ENCODE peak calls at places on chromosome 19, in six cellular contexts. Y, F, V, M, P and W are unnamed samples.

GRCh38 chr19:54114340-54114826 is 1.1 kb downstream of the TFPT start:
- DNase-seq in P (peak; percentile 45), F (peak; percentile 64), Y (peak; percentile 62), M (peak; percentile 52), V (peak; percentile 29), W (peak; percentile 64)

GRCh38 chr19:29294343-29294811 is 81.4 kb upstream of the UQCRFS1 start:
- DNase-seq in V (no peak), F (no peak), M (no peak), P (no peak), Y (no peak), W (no peak)

GRCh38 chr19:42378225-42378929 is 11.7 kb downstream of the CNFN start:
- DNase-seq in Y (no peak), F (no peak), P (peak; percentile 54), V (no peak), M (no peak), W (no peak)

GRCh38 chr19:18251587-18252369 is 22.5 kb downstream of the IQCN start:
- DNase-seq in Y (peak; percentile 74), F (peak; percentile 87), P (peak; percentile 79), V (peak; percentile 78), M (peak; percentile 86), W (peak; percentile 90)

GRCh38 chr19:10701955-10702307 is 692 bp downstream of the QTRT1 start:
- DNase-seq in Y (peak; percentile 66), P (peak; percentile 46), M (peak; percentile 82), F (peak; percentile 32), V (peak; percentile 83), W (peak; percentile 75)

GRCh38 chr19:36436531-36436930 is 18.1 kb upstream of the ZFP82 start:
- DNase-seq in F (peak; percentile 3), Y (peak; percentile 39), P (no peak), M (no peak), V (peak; percentile 4), W (peak; percentile 77)

GRCh38 chr19:4228765-4229178 is 551 bp upstream of the EBI3 start:
- DNase-seq in P (no peak), F (no peak), Y (no peak), V (no peak), M (no peak), W (no peak)

GRCh38 chr19:52664461-52664860 is 26.3 kb upstream of the ZNF83 start:
- DNase-seq in P (no peak), M (peak; percentile 15), F (no peak), Y (no peak), V (peak; percentile 57), W (peak; percentile 39)

GRCh38 chr19:38455031-38455430 is 21.5 kb downstream of the RYR1 start:
- DNase-seq in Y (peak; percentile 14), M (no peak), V (peak; percentile 83), F (peak; percentile 26), P (peak; percentile 52), W (peak; percentile 68)

GRCh38 chr19:28021316-28022185 is 1191.4 kb downstream of the UQCRFS1 start:
- DNase-seq in Y (no peak), V (no peak), M (no peak), F (no peak), P (no peak), W (no peak)

GRCh38 chr19:43534811-43535761 is 2.1 kb downstream of the ZNF575 start:
- DNase-seq in Y (peak; percentile 31), V (peak; percentile 92), F (peak; percentile 17), M (peak; percentile 60), P (peak; percentile 75), W (peak; percentile 95)

GRCh38 chr19:409515-410242 is 732 bp upstream of the C2CD4C start:
- DNase-seq in M (peak; percentile 74), P (no peak), F (no peak), Y (peak; percentile 23), V (no peak), W (peak; percentile 57)

GRCh38 chr19:13847033-13847899 is 29.7 kb upstream of the NANOS3 start:
- DNase-seq in Y (peak; percentile 70), F (peak; percentile 94), V (peak; percentile 97), M (peak; percentile 91), P (peak; percentile 98), W (peak; percentile 97)

GRCh38 chr19:48190288-48191284 is 20.1 kb downstream of the ZSWIM9 start:
- DNase-seq in V (peak; percentile 81), P (peak; percentile 83), M (no peak), Y (peak; percentile 90), F (peak; percentile 97), W (peak; percentile 98)

GRCh38 chr19:41299755-41300089 is 10.2 kb upstream of the CCDC97 start:
- DNase-seq in M (no peak), Y (no peak), P (peak; percentile 64), F (no peak), V (no peak), W (no peak)

GRCh38 chr19:13896227-13896626 is 9.7 kb downstream of the BRME1 start:
- DNase-seq in P (no peak), F (no peak), V (no peak), M (no peak), Y (no peak), W (no peak)

GRCh38 chr19:17026706-17027427 is at the start of gene CPAMD8:
- DNase-seq in M (peak; percentile 59), Y (no peak), V (peak; percentile 70), P (peak; percentile 43), F (no peak), W (peak; percentile 69)

GRCh38 chr19:56333506-56333905 is 18.9 kb upstream of the ZSCAN5A start:
- DNase-seq in P (peak; percentile 77), F (peak; percentile 87), Y (peak; percentile 61), V (peak; percentile 48), M (peak; percentile 64), W (peak; percentile 71)
- TF ChIP-seq EZH2phosphoT487 in P (no peak), F (no peak), Y (no peak), V (no peak), M (no peak), W (no peak)

DNA sequence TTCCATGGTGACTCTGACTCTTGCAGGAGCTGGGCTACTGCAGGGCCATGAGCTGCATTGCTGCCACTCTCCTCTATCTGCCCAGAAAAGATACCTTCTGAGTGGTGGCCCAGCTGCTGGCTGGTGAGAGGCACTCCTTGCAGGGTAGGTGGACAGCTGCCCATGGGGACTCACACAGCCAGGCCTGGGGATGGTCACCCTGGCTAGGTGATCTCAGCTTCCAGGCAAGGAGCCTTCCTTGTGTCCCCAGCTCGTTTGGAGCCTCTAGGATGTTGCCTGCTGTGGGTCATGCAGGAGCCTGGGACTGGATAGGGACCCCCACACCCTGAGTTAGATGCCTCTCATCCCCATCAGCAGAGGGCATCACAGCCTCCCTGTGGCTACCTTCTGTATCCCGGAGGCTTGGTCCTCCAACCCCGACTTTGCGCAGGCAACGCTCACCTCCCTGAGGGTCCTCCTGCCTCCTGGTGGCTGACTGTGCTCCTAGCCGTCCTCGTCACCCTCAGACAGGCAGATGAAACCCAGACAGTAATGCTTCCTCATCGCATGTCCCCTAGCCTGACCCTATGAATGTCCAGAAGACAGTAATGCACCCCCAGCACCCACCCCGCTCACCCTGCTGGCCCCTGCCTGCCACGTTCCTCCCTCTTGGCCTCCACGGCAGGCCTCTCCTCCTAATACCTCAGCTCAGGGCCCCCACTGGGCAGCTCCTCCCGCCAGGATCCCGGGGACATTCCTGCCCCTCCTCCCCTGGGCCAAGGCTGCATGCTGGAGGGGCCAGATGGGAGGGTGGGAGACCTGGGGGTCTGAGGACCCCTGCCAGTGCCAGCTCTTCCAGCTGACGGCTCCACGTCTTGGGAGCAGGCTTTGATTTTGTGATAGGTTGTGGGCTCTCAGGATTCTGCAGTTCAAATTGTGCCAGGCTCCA is 13.6 kb upstream of the ZNF14 start:
- DNase-seq in P (no peak), M (peak; percentile 15), V (no peak), Y (no peak), F (no peak), W (peak; percentile 68)
- TF ChIP-seq EZH2phosphoT487 in P (no peak), M (no peak), V (no peak), Y (no peak), F (no peak), W (no peak)

GRCh38 chr19:49718511-49718910 is 27.6 kb downstream of the CPT1C start:
- DNase-seq in P (no peak), M (no peak), F (no peak), Y (no peak), V (no peak), W (peak; percentile 20)

GRCh38 chr19:49712397-49712859 is 21.5 kb downstream of the CPT1C start:
- DNase-seq in P (no peak), M (peak; percentile 93), V (peak; percentile 72), F (peak; percentile 86), Y (peak; percentile 31), W (peak; percentile 92)

GRCh38 chr19:49713236-49713845 is 22.4 kb downstream of the CPT1C start:
- DNase-seq in P (no peak), F (peak; percentile 86), M (no peak), V (no peak), Y (no peak), W (no peak)

GRCh38 chr19:49718991-49719390 is 28.1 kb downstream of the CPT1C start:
- DNase-seq in F (no peak), P (no peak), M (no peak), Y (no peak), V (no peak), W (no peak)

GRCh38 chr19:49716154-49716553 is 25.2 kb downstream of the CPT1C start:
- DNase-seq in F (no peak), M (no peak), V (no peak), Y (no peak), P (no peak), W (no peak)
- TF ChIP-seq EZH2phosphoT487 in F (no peak), M (no peak), V (no peak), Y (no peak), P (no peak), W (no peak)

GRCh38 chr19:7799640-7800355 is 30.2 kb upstream of the EVI5L start:
- DNase-seq in P (peak; percentile 85), F (peak; percentile 94), Y (peak; percentile 76), M (peak; percentile 73), V (peak; percentile 91), W (peak; percentile 94)
- TF ChIP-seq EZH2phosphoT487 in P (no peak), F (no peak), Y (no peak), M (no peak), V (no peak), W (no peak)

GRCh38 chr19:46555684-46556083 is 45.4 kb upstream of the CALM3 start:
- DNase-seq in Y (no peak), M (no peak), F (no peak), P (no peak), V (no peak), W (no peak)

GRCh38 chr19:46559203-46559602 is 41.9 kb upstream of the CALM3 start:
- DNase-seq in Y (no peak), M (no peak), P (no peak), V (no peak), F (no peak), W (no peak)
- TF ChIP-seq EZH2phosphoT487 in Y (no peak), M (no peak), P (no peak), V (no peak), F (no peak), W (no peak)